ENCODE peak calls at places on chromosomes 5 and 9, in nine cellular contexts. O is IMR-90, M is heart left ventricle, L is body of pancreas, W is transverse colon, P is A549, N is stomach, Z is prostate gland, U is ovary. K is an unnamed sample.

GRCh38 chr5:113293068-113293571 is 141.7 kb downstream of the TSSK1B start:
- DNase-seq in O (peak; percentile 28), M (no peak), L (no peak), W (no peak), P (no peak), N (no peak), Z (no peak), U (peak; percentile 25), K (no peak)

GRCh38 chr5:143041461-143041860 is 271.3 kb downstream of the ARHGAP26 start:
- DNase-seq in O (no peak), M (no peak), L (no peak), W (no peak), P (no peak), N (no peak), Z (no peak), U (no peak), K (no peak)

GRCh38 chr9:135877776-135878527 is 29.4 kb downstream of the CAMSAP1 start:
- DNase-seq in O (no peak), M (no peak), L (no peak), W (no peak), P (no peak), N (no peak), Z (no peak), U (no peak), K (no peak)

GRCh38 chr5:61280205-61280604 is 51.9 kb upstream of the ZSWIM6 start:
- DNase-seq in O (peak; percentile 90), M (no peak), L (peak; percentile 45), W (no peak), P (no peak), N (no peak), Z (no peak), U (no peak), K (no peak)

GRCh38 chr9:95462419-95463121 is 54.2 kb downstream of the PTCH1 start:
- DNase-seq in O (peak; percentile 94), M (peak; percentile 77), L (peak; percentile 63), W (peak; percentile 84), P (no peak), N (peak; percentile 74), Z (peak; percentile 65), U (peak; percentile 71), K (no peak)

GRCh38 chr9:76458903-76459690 is at the start of gene GCNT1:
- DNase-seq in O (peak; percentile 60), M (peak; percentile 93), L (peak; percentile 95), W (peak; percentile 97), P (peak; percentile 88), N (peak; percentile 96), Z (peak; percentile 90), U (peak; percentile 45), K (no peak)

GRCh38 chr9:137316012-137316981 is 14.2 kb upstream of the NRARP start:
- DNase-seq in O (no peak), M (peak; percentile 82), L (peak; percentile 80), W (peak; percentile 66), P (peak; percentile 76), N (peak; percentile 59), Z (no peak), U (peak; percentile 39), K (no peak)

GRCh38 chr9:34986541-34987047 is 3.0 kb upstream of the DNAJB5 start:
- DNase-seq in O (no peak), M (no peak), L (peak; percentile 28), W (no peak), P (no peak), N (no peak), Z (no peak), U (no peak), K (no peak)

GRCh38 chr5:141934099-141934844 is 10.6 kb downstream of the DELE1 start:
- DNase-seq in O (peak; percentile 14), M (no peak), L (peak; percentile 73), W (peak; percentile 34), P (no peak), N (peak; percentile 61), Z (no peak), U (no peak), K (no peak)

GRCh38 chr9:122033775-122034373 is 59.2 kb downstream of the TTLL11 start:
- DNase-seq in O (no peak), M (no peak), L (no peak), W (no peak), P (no peak), N (no peak), Z (no peak), U (no peak), K (no peak)

GRCh38 chr9:72044095-72044494 is 16.3 kb downstream of the C9orf57 start:
- DNase-seq in O (no peak), M (no peak), L (peak; percentile 28), W (no peak), P (no peak), N (no peak), Z (no peak), U (no peak), K (no peak)

GRCh38 chr9:86410281-86410680 is 56.1 kb upstream of the TUT7 start:
- DNase-seq in O (peak; percentile 37), M (no peak), L (no peak), W (no peak), P (no peak), N (no peak), Z (no peak), U (no peak), K (no peak)

GRCh38 chr9:84140535-84141101 is 160.0 kb downstream of the RMI1 start:
- DNase-seq in O (peak; percentile 18), M (peak; percentile 60), L (peak; percentile 14), W (peak; percentile 74), P (no peak), N (peak; percentile 43), Z (no peak), U (no peak), K (no peak)

GRCh38 chr5:18742830-18743229 is 1108.6 kb downstream of the TAF11L14 start:
- DNase-seq in O (no peak), M (no peak), L (no peak), W (no peak), P (no peak), N (no peak), Z (no peak), U (no peak), K (no peak)

GRCh38 chr5:18744441-18744840 is 1110.2 kb downstream of the TAF11L14 start:
- DNase-seq in O (no peak), M (no peak), L (no peak), W (no peak), P (no peak), N (no peak), Z (no peak), U (no peak), K (no peak)

GRCh38 chr5:18745591-18745987 is 1111.3 kb downstream of the TAF11L14 start:
- DNase-seq in O (no peak), M (peak; percentile 59), L (no peak), W (peak; percentile 18), P (peak; percentile 1), N (no peak), Z (no peak), U (no peak), K (no peak)

GRCh38 chr5:18744990-18745590 is 1110.8 kb downstream of the TAF11L14 start:
- DNase-seq in O (no peak), M (no peak), L (no peak), W (peak; percentile 42), P (no peak), N (no peak), Z (no peak), U (no peak), K (no peak)

GRCh38 chr5:18745988-18746615 is 1111.8 kb downstream of the TAF11L14 start:
- DNase-seq in O (no peak), M (no peak), L (no peak), W (peak; percentile 37), P (peak; percentile 20), N (no peak), Z (no peak), U (no peak), K (no peak)
- TF ChIP-seq POLR2A in O (no peak), M (no peak), L (no peak), W (no peak), P (no peak), N (no peak), Z (no peak), U (no peak), K (no peak)

DNA sequence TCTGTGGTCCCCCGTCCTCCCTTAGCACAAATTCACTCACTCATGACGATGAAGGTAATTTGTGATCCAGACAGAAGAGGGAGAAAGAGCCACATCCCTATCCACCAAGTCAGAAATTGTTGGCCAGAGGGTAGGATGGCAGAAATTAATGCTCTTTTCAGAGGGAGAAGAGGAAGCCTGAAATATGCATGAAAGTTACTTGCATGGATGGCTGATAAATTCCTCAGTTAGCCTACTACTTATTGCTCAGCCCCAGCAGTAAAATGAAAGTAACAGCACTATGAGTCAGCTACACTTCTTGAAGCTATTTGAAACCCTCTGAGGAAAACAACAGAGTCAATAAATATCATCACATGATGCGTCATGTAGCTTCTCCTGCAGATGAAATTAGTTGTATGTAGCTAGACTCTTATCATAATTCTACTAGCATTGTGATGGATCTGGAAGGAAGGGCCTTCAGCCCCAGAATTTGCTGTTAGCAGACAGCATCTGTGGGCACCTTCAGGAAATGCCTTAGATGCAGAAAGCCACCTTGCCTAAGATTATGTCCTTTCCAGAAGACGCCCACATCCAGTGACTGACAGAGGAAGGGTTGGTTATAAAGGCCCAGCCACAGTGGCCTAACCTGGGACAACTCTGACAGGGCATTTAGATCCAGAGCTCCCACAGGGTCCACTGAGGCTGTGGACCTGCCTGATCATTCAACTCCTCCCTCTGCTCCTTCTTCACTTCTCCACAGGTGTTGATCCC is 81.2 kb upstream of the CCDC112 start:
- DNase-seq in O (peak; percentile 94), M (no peak), L (no peak), W (no peak), P (no peak), N (no peak), Z (no peak), U (no peak), K (no peak)
- TF ChIP-seq CTCF in O (peak; percentile 48), M (peak; percentile 60), L (no peak), W (peak; percentile 52), P (peak; percentile 32), N (no peak), Z (no peak), U (no peak), K (no peak)

GRCh38 chr5:139513852-139514485 is 31.4 kb upstream of the STING1 start:
- DNase-seq in O (no peak), M (no peak), L (no peak), W (no peak), P (no peak), N (no peak), Z (no peak), U (no peak), K (no peak)

GRCh38 chr5:139514486-139514856 is 31.9 kb upstream of the STING1 start:
- DNase-seq in O (no peak), M (no peak), L (no peak), W (no peak), P (no peak), N (no peak), Z (no peak), U (no peak), K (no peak)

GRCh38 chr5:139523635-139524445 is 37.3 kb upstream of the UBE2D2 start:
- DNase-seq in O (no peak), M (no peak), L (no peak), W (peak; percentile 26), P (no peak), N (no peak), Z (no peak), U (no peak), K (no peak)

GRCh38 chr5:139517683-139518564 is 35.4 kb upstream of the STING1 start:
- DNase-seq in O (peak; percentile 79), M (peak; percentile 97), L (peak; percentile 96), W (peak; percentile 93), P (peak; percentile 94), N (peak; percentile 96), Z (peak; percentile 91), U (peak; percentile 93), K (peak; percentile 89)
- TF ChIP-seq POLR2A in O (peak; percentile 47), M (no peak), L (peak; percentile 83), W (peak; percentile 74), P (peak; percentile 84), N (no peak), Z (peak; percentile 67), U (peak; percentile 60), K (no peak)

GRCh38 chr5:178793156-178793555 is 62.7 kb upstream of the ZNF354A start:
- DNase-seq in O (no peak), M (no peak), L (peak; percentile 50), W (peak; percentile 15), P (no peak), N (peak; percentile 52), Z (peak; percentile 34), U (no peak), K (no peak)
- TF ChIP-seq CTCF in O (no peak), M (peak; percentile 26), L (peak; percentile 22), W (peak; percentile 26), P (no peak), N (no peak), Z (peak; percentile 49), U (no peak), K (no peak)

K was measured in vagina.